ENCODE peak calls at places on chromosomes 12 and 14, in five cellular contexts. F is CD8-positive, alpha-beta T cell; W is mammary epithelial cell; U is prostate gland; O is upper lobe of right lung. L is an unnamed sample.

GRCh38 chr12:31685801-31686200 is 26.3 kb downstream of the ETFBKMT start:
- DNase-seq in F (no peak), W (no peak), U (no peak), O (no peak), L (no peak)

GRCh38 chr12:1203735-1204019 is 212.7 kb downstream of the ERC1 start:
- DNase-seq in F (no peak), W (no peak), U (no peak), O (no peak), L (no peak)

GRCh38 chr14:104213301-104214034 is 75.1 kb downstream of the KIF26A start:
- DNase-seq in F (no peak), W (no peak), U (no peak), O (no peak), L (no peak)

GRCh38 chr12:96500686-96501085 is 11.3 kb downstream of the CFAP54 start:
- DNase-seq in F (no peak), W (no peak), U (no peak), O (no peak), L (no peak)

GRCh38 chr14:59632381-59632780 is 55.8 kb upstream of the CCDC175 start:
- DNase-seq in F (no peak), W (peak), U (peak), O (no peak), L (no peak)

GRCh38 chr12:31722580-31722979 is 6.2 kb downstream of the AMN1 start:
- DNase-seq in F (no peak), W (no peak), U (no peak), O (no peak), L (no peak)

GRCh38 chr14:92473261-92473946 is 40.2 kb upstream of the RIN3 start:
- DNase-seq in F (no peak), W (no peak), U (no peak), O (no peak), L (no peak)

GRCh38 chr14:20866194-20866593 is 25.0 kb upstream of the RNASE3 start:
- DNase-seq in F (no peak), W (no peak), U (no peak), O (no peak), L (no peak)

GRCh38 chr12:60577607-60578006 is 981.8 kb downstream of the SLC16A7 start:
- DNase-seq in F (no peak), W (no peak), U (no peak), O (no peak), L (no peak)

GRCh38 chr12:79441534-79441933 is 249.2 kb downstream of the PAWR start:
- DNase-seq in F (no peak), W (no peak), U (no peak), O (no peak), L (no peak)

GRCh38 chr12:51752490-51752889 is 96.0 kb downstream of the FIGNL2 start:
- DNase-seq in F (no peak), W (peak), U (no peak), O (no peak), L (no peak)

GRCh38 chr12:123076604-123077297 is 74.1 kb downstream of the PITPNM2 start:
- DNase-seq in F (peak), W (peak), U (no peak), O (peak), L (peak)

GRCh38 chr14:91350813-91351507 is 66.7 kb downstream of the CCDC88C start:
- DNase-seq in F (peak), W (no peak), U (no peak), O (no peak), L (no peak)

GRCh38 chr12:117854339-117855012 is 114.3 kb downstream of the KSR2 start:
- DNase-seq in F (no peak), W (peak), U (peak), O (no peak), L (peak)

GRCh38 chr14:89139404-89140247 is 277.4 kb downstream of the FOXN3 start:
- DNase-seq in F (no peak), W (peak), U (no peak), O (no peak), L (no peak)

GRCh38 chr12:15829949-15830348 is 40.8 kb upstream of the EPS8 start:
- DNase-seq in F (no peak), W (peak), U (no peak), O (no peak), L (no peak)

GRCh38 chr14:49303952-49304516 is 282.1 kb downstream of the RPS29 start:
- DNase-seq in F (no peak), W (peak), U (peak), O (no peak), L (no peak)

GRCh38 chr14:23147676-23148075 is 28.6 kb upstream of the CEBPE start:
- DNase-seq in F (no peak), W (peak), U (peak), O (no peak), L (no peak)

GRCh38 chr14:70731447-70732239 is 77.7 kb downstream of the MAP3K9 start:
- DNase-seq in F (no peak), W (peak), U (peak), O (no peak), L (no peak)

GRCh38 chr14:101857226-101857625 is 95.7 kb downstream of the PPP2R5C start:
- DNase-seq in F (no peak), W (no peak), U (no peak), O (no peak), L (no peak)

GRCh38 chr12:2268478-2269286 is 215.9 kb downstream of the CACNA1C start:
- DNase-seq in F (no peak), W (peak), U (no peak), O (no peak), L (no peak)

GRCh38 chr14:93965287-93965821 is 11.0 kb downstream of the ASB2 start:
- DNase-seq in F (no peak), W (peak), U (no peak), O (no peak), L (no peak)

GRCh38 chr12:54428050-54429013 is 9.3 kb upstream of the ITGA5 start:
- DNase-seq in F (peak), W (peak), U (no peak), O (no peak), L (no peak)
- H3K27ac ChIP-seq in F (no peak), W (peak), U (peak), O (peak), L (no peak)

GRCh38 chr14:77589099-77589498 is 27.3 kb downstream of the SPTLC2 start:
- DNase-seq in F (no peak), W (no peak), U (no peak), O (no peak), L (no peak)

GRCh38 chr14:77593501-77593911 is 22.9 kb downstream of the SPTLC2 start:
- DNase-seq in F (no peak), W (no peak), U (no peak), O (no peak), L (no peak)

DNA sequence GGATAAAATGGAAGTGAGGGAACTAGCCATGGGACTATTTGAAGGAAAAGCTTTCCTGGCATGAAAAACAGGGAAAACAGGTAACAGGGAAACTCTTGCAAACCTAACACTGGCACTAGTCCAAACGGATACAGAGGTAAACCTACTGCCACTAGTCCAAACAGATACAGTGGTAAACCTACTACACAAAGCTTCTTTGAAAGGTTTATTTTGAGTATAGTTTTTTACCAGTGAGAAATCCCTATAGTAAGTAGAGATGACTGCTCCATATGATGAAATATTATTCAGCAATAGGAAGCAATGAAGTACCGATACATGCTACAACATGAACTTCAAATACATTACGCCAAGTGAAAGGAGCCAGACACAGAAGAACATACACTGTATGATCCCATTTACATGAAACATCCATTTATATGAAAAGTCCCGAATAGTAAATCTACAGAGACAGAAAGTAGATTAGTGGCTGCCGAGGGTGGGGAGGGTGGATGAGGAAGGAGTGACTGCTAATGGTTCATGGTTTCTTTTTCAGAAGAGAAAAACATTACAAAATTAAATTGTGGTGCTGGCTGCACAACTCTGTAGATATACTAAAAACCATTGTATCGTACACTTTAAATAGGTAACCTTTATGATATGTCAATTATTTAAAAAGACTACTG is 25.5 kb downstream of the SPTLC2 start:
- DNase-seq in F (no peak), W (peak), U (peak), O (no peak), L (no peak)
- H3K27ac ChIP-seq in F (no peak), W (peak), U (peak), O (peak), L (peak)

GRCh38 chr12:7395950-7396349 is 48.0 kb downstream of the CD163L1 start:
- DNase-seq in F (no peak), W (no peak), U (no peak), O (no peak), L (no peak)

GRCh38 chr12:7399089-7399488 is 44.9 kb downstream of the CD163L1 start:
- DNase-seq in F (no peak), W (no peak), U (no peak), O (no peak), L (no peak)

DNA sequence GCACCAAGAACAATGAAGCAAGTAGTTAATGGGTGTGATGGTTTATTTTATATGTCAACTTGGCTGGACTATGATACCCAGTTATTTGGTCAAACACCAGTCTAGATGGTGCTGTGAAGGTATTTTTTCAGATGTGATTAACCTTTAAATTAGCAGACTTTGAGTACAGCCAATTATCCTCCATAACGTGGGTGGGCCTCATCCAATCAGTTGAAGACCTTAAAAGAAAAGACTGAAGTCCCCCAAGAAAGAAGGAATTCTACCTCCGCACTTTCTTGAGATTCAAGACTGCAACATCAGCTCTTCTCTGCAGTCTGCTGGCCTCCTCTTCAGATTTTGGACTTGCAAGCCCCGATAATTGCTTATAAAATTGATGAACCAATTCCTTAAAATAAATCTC is 47.5 kb downstream of the CD163L1 start:
- DNase-seq in F (no peak), W (no peak), U (no peak), O (no peak), L (no peak)
- H3K27ac ChIP-seq in F (no peak), W (no peak), U (no peak), O (no peak), L (no peak)

GRCh38 chr14:28758253-28758915 is 8.2 kb upstream of the FOXG1 start:
- DNase-seq in F (no peak), W (no peak), U (no peak), O (no peak), L (no peak)
- H3K27ac ChIP-seq in F (no peak), W (no peak), U (no peak), O (no peak), L (no peak)

GRCh38 chr14:74257988-74258704 is 18.9 kb downstream of the VSX2 start:
- DNase-seq in F (no peak), W (no peak), U (no peak), O (no peak), L (no peak)
- H3K27ac ChIP-seq in F (no peak), W (no peak), U (no peak), O (no peak), L (no peak)

GRCh38 chr12:94111290-94111689 is 37.1 kb upstream of the PLXNC1 start:
- DNase-seq in F (no peak), W (no peak), U (no peak), O (no peak), L (no peak)

GRCh38 chr12:94103986-94104385 is 44.4 kb upstream of the PLXNC1 start:
- DNase-seq in F (no peak), W (peak), U (no peak), O (no peak), L (no peak)

GRCh38 chr12:94109154-94109553 is 39.2 kb upstream of the PLXNC1 start:
- DNase-seq in F (no peak), W (peak), U (no peak), O (no peak), L (no peak)

GRCh38 chr12:94110258-94110657 is 38.1 kb upstream of the PLXNC1 start:
- DNase-seq in F (no peak), W (no peak), U (no peak), O (no peak), L (no peak)

DNA sequence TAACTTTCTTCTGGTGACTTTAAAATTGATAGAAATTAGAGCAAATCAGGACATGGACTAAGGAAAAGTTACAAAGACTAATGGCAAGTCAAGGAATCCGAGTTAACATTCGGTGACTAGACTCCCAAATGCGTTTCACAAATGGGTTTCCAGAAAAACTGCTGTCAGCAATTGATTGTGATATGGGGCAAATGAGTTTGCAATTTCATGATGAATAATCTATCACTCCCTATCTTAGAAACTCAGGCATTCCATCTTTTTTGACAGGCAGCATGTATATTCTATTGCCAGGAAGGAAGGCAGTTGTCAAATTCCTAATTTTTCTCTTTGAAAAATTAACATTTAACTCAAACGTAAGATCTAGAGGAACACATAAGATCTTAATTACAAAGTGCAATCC is 40.5 kb upstream of the PLXNC1 start:
- DNase-seq in F (no peak), W (no peak), U (no peak), O (no peak), L (no peak)
- H3K27ac ChIP-seq in F (no peak), W (no peak), U (no peak), O (no peak), L (no peak)

L was measured in Peyer's patch.